ENCODE peak calls at places on chromosomes 16 and 17, in seven cellular contexts. One of them, this sample, is unnamed.

GRCh38 chr16:79599837-79600635 is 501 bp downstream of the MAF start:
- DNase-seq in ascending aorta: peak
- DNase-seq in endothelial cell of umbilical vein: no peak
- DNase-seq in anterior cingulate cortex: no peak
- DNase-seq in T-cell: no peak
- DNase-seq in KBM-7: peak
- DNase-seq in transverse colon: no peak
- DNase-seq in this sample: peak

GRCh38 chr16:8528471-8528870 is 61.8 kb downstream of the TMEM114 start:
- DNase-seq in transverse colon: no peak
- DNase-seq in endothelial cell of umbilical vein: no peak
- DNase-seq in ascending aorta: no peak
- DNase-seq in T-cell: no peak
- DNase-seq in anterior cingulate cortex: no peak
- DNase-seq in KBM-7: no peak
- DNase-seq in this sample: no peak

GRCh38 chr17:46815474-46816353 is 2.8 kb downstream of the WNT3 start:
- DNase-seq in transverse colon: no peak
- DNase-seq in anterior cingulate cortex: no peak
- DNase-seq in endothelial cell of umbilical vein: no peak
- DNase-seq in KBM-7: no peak
- DNase-seq in ascending aorta: no peak
- DNase-seq in T-cell: no peak
- DNase-seq in this sample: no peak

GRCh38 chr16:67169642-67170167 is 633 bp upstream of the NOL3 start:
- DNase-seq in ascending aorta: no peak
- DNase-seq in T-cell: no peak
- DNase-seq in transverse colon: peak
- DNase-seq in anterior cingulate cortex: no peak
- DNase-seq in KBM-7: peak
- DNase-seq in endothelial cell of umbilical vein: peak
- DNase-seq in this sample: peak

GRCh38 chr16:88560722-88561484 is 9.3 kb upstream of the ZC3H18 start:
- DNase-seq in anterior cingulate cortex: no peak
- DNase-seq in T-cell: no peak
- DNase-seq in ascending aorta: no peak
- DNase-seq in transverse colon: no peak
- DNase-seq in endothelial cell of umbilical vein: no peak
- DNase-seq in KBM-7: peak
- DNase-seq in this sample: no peak

GRCh38 chr16:51888021-51888420 is 658.9 kb downstream of the TOX3 start:
- DNase-seq in anterior cingulate cortex: no peak
- DNase-seq in endothelial cell of umbilical vein: no peak
- DNase-seq in transverse colon: no peak
- DNase-seq in ascending aorta: no peak
- DNase-seq in KBM-7: no peak
- DNase-seq in T-cell: no peak
- DNase-seq in this sample: no peak

GRCh38 chr17:15398736-15399331 is 57.4 kb upstream of the TEKT3 start:
- DNase-seq in T-cell: no peak
- DNase-seq in endothelial cell of umbilical vein: peak
- DNase-seq in ascending aorta: no peak
- DNase-seq in transverse colon: no peak
- DNase-seq in anterior cingulate cortex: no peak
- DNase-seq in KBM-7: peak
- DNase-seq in this sample: no peak

GRCh38 chr17:4788807-4789700 is at the start of gene GLTPD2:
- DNase-seq in ascending aorta: no peak
- DNase-seq in KBM-7: no peak
- DNase-seq in anterior cingulate cortex: no peak
- DNase-seq in transverse colon: peak
- DNase-seq in T-cell: no peak
- DNase-seq in endothelial cell of umbilical vein: no peak
- DNase-seq in this sample: no peak

GRCh38 chr16:4805231-4805630 is 2.8 kb upstream of the ROGDI start:
- DNase-seq in transverse colon: no peak
- DNase-seq in KBM-7: no peak
- DNase-seq in ascending aorta: no peak
- DNase-seq in T-cell: no peak
- DNase-seq in anterior cingulate cortex: no peak
- DNase-seq in endothelial cell of umbilical vein: no peak
- DNase-seq in this sample: no peak

GRCh38 chr17:74970395-74970794 is 2.2 kb downstream of the HID1 start:
- DNase-seq in endothelial cell of umbilical vein: peak
- DNase-seq in transverse colon: no peak
- DNase-seq in ascending aorta: no peak
- DNase-seq in T-cell: no peak
- DNase-seq in KBM-7: no peak
- DNase-seq in anterior cingulate cortex: no peak
- DNase-seq in this sample: no peak